ENCODE peak calls at places on chromosomes 16 and 17, in six cellular contexts. One of them, this sample, is unnamed.

GRCh38 chr17:12402963-12403622 is 262.6 kb upstream of the MYOCD start:
- DNase-seq in left ventricle myocardium inferior: no peak
- DNase-seq in spleen: no peak
- DNase-seq in GM12865: no peak
- DNase-seq in choroid plexus epithelial cell: peak
- DNase-seq in fibroblast of lung: peak
- DNase-seq in this sample: peak

GRCh38 chr17:29138184-29138955 is 41.8 kb downstream of the MYO18A start:
- DNase-seq in left ventricle myocardium inferior: no peak
- DNase-seq in spleen: no peak
- DNase-seq in GM12865: peak
- DNase-seq in choroid plexus epithelial cell: no peak
- DNase-seq in fibroblast of lung: no peak
- DNase-seq in this sample: peak

GRCh38 chr16:84423416-84423837 is 55.1 kb downstream of the ATP2C2 start:
- DNase-seq in left ventricle myocardium inferior: no peak
- DNase-seq in spleen: no peak
- DNase-seq in GM12865: peak
- DNase-seq in choroid plexus epithelial cell: peak
- DNase-seq in fibroblast of lung: peak
- DNase-seq in this sample: peak

GRCh38 chr17:57366558-57367351 is 110.4 kb downstream of the MSI2 start:
- DNase-seq in left ventricle myocardium inferior: peak
- DNase-seq in spleen: no peak
- DNase-seq in GM12865: peak
- DNase-seq in choroid plexus epithelial cell: no peak
- DNase-seq in fibroblast of lung: no peak
- DNase-seq in this sample: no peak

GRCh38 chr17:72534776-72535175 is 414.0 kb downstream of the SOX9 start:
- DNase-seq in left ventricle myocardium inferior: no peak
- DNase-seq in spleen: no peak
- DNase-seq in GM12865: no peak
- DNase-seq in choroid plexus epithelial cell: no peak
- DNase-seq in fibroblast of lung: no peak
- DNase-seq in this sample: no peak

GRCh38 chr16:57643166-57643813 is 14.9 kb downstream of the ADGRG1 start:
- DNase-seq in left ventricle myocardium inferior: no peak
- DNase-seq in spleen: no peak
- DNase-seq in GM12865: no peak
- DNase-seq in choroid plexus epithelial cell: no peak
- DNase-seq in fibroblast of lung: peak
- DNase-seq in this sample: peak

GRCh38 chr16:10966129-10966528 is 21.8 kb downstream of the CLEC16A start:
- DNase-seq in left ventricle myocardium inferior: no peak
- DNase-seq in spleen: no peak
- DNase-seq in GM12865: no peak
- DNase-seq in choroid plexus epithelial cell: no peak
- DNase-seq in fibroblast of lung: no peak
- DNase-seq in this sample: no peak

GRCh38 chr16:17483266-17483864 is 12.6 kb upstream of the XYLT1 start:
- DNase-seq in left ventricle myocardium inferior: no peak
- DNase-seq in spleen: no peak
- DNase-seq in GM12865: no peak
- DNase-seq in choroid plexus epithelial cell: no peak
- DNase-seq in fibroblast of lung: no peak
- DNase-seq in this sample: no peak

GRCh38 chr17:6413073-6413472 is 21.8 kb downstream of the AIPL1 start:
- DNase-seq in left ventricle myocardium inferior: no peak
- DNase-seq in spleen: no peak
- DNase-seq in GM12865: peak
- DNase-seq in choroid plexus epithelial cell: peak
- DNase-seq in fibroblast of lung: peak
- DNase-seq in this sample: peak

GRCh38 chr17:50052241-50052788 is 3.6 kb upstream of the ITGA3 start:
- DNase-seq in left ventricle myocardium inferior: no peak
- DNase-seq in spleen: no peak
- DNase-seq in GM12865: no peak
- DNase-seq in choroid plexus epithelial cell: no peak
- DNase-seq in fibroblast of lung: no peak
- DNase-seq in this sample: no peak

GRCh38 chr16:24748242-24748641 is 18.8 kb downstream of the TNRC6A start:
- DNase-seq in left ventricle myocardium inferior: no peak
- DNase-seq in spleen: no peak
- DNase-seq in GM12865: no peak
- DNase-seq in choroid plexus epithelial cell: peak
- DNase-seq in fibroblast of lung: peak
- DNase-seq in this sample: peak

GRCh38 chr16:47613251-47613650 is 152.1 kb downstream of the PHKB start:
- DNase-seq in left ventricle myocardium inferior: no peak
- DNase-seq in spleen: no peak
- DNase-seq in GM12865: no peak
- DNase-seq in choroid plexus epithelial cell: no peak
- DNase-seq in fibroblast of lung: peak
- DNase-seq in this sample: peak

GRCh38 chr17:80969674-80970043 is 22.0 kb upstream of the CHMP6 start:
- DNase-seq in left ventricle myocardium inferior: no peak
- DNase-seq in spleen: no peak
- DNase-seq in GM12865: no peak
- DNase-seq in choroid plexus epithelial cell: no peak
- DNase-seq in fibroblast of lung: no peak
- DNase-seq in this sample: no peak

GRCh38 chr17:8581002-8581658 is 49.4 kb downstream of the MYH10 start:
- DNase-seq in left ventricle myocardium inferior: no peak
- DNase-seq in spleen: no peak
- DNase-seq in GM12865: peak
- DNase-seq in choroid plexus epithelial cell: no peak
- DNase-seq in fibroblast of lung: no peak
- DNase-seq in this sample: no peak

GRCh38 chr16:24988593-24989338 is 26.4 kb downstream of the ARHGAP17 start:
- DNase-seq in left ventricle myocardium inferior: no peak
- DNase-seq in spleen: no peak
- DNase-seq in GM12865: no peak
- DNase-seq in choroid plexus epithelial cell: peak
- DNase-seq in fibroblast of lung: peak
- DNase-seq in this sample: peak

GRCh38 chr17:72030067-72030899 is 90.5 kb upstream of the SOX9 start:
- DNase-seq in left ventricle myocardium inferior: peak
- DNase-seq in spleen: no peak
- DNase-seq in GM12865: peak
- DNase-seq in choroid plexus epithelial cell: peak
- DNase-seq in fibroblast of lung: peak
- DNase-seq in this sample: peak

GRCh38 chr17:3935140-3935542 is 18.9 kb upstream of the P2RX1 start:
- DNase-seq in left ventricle myocardium inferior: peak
- DNase-seq in spleen: peak
- DNase-seq in GM12865: peak
- DNase-seq in choroid plexus epithelial cell: peak
- DNase-seq in fibroblast of lung: peak
- DNase-seq in this sample: peak

GRCh38 chr17:49409066-49409465 is 5.6 kb downstream of the PHB1 start:
- DNase-seq in left ventricle myocardium inferior: no peak
- DNase-seq in spleen: no peak
- DNase-seq in GM12865: no peak
- DNase-seq in choroid plexus epithelial cell: no peak
- DNase-seq in fibroblast of lung: no peak
- DNase-seq in this sample: no peak

GRCh38 chr17:9002610-9003354 is 18.5 kb upstream of the NTN1 start:
- DNase-seq in left ventricle myocardium inferior: peak
- DNase-seq in spleen: peak
- DNase-seq in GM12865: peak
- DNase-seq in choroid plexus epithelial cell: no peak
- DNase-seq in fibroblast of lung: no peak
- DNase-seq in this sample: no peak

GRCh38 chr17:40349477-40350409 is 14.8 kb downstream of the GJD3 start:
- DNase-seq in left ventricle myocardium inferior: peak
- DNase-seq in spleen: peak
- DNase-seq in GM12865: no peak
- DNase-seq in choroid plexus epithelial cell: no peak
- DNase-seq in fibroblast of lung: peak
- DNase-seq in this sample: peak

DNA sequence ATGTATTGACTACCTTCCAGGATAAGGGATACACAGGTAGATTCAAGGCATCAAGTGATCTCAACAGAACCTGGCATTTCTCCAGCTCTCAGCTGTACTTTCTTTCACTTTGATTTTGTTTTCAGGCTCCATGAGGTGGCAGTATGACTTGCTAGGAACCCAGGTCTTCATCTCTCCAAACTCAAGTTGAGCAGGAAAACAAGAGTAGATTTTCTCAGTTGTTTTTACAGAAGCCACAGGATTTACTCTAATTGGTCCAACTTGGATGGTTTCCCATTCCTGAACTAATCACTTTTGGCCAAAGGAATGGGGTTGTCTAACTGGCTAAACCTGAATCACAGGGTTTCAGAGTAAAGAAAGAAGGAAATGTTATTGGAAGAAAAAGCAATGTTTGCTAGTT is 146.6 kb downstream of the TRIM37 start:
- DNase-seq in left ventricle myocardium inferior: no peak
- DNase-seq in spleen: no peak
- DNase-seq in GM12865: peak
- DNase-seq in choroid plexus epithelial cell: peak
- DNase-seq in fibroblast of lung: peak
- DNase-seq in this sample: peak
- TF ChIP-seq CTCF in left ventricle myocardium inferior: no peak
- TF ChIP-seq CTCF in spleen: no peak
- TF ChIP-seq CTCF in GM12865: peak
- TF ChIP-seq CTCF in choroid plexus epithelial cell: peak
- TF ChIP-seq CTCF in fibroblast of lung: peak
- TF ChIP-seq CTCF in this sample: peak

DNA sequence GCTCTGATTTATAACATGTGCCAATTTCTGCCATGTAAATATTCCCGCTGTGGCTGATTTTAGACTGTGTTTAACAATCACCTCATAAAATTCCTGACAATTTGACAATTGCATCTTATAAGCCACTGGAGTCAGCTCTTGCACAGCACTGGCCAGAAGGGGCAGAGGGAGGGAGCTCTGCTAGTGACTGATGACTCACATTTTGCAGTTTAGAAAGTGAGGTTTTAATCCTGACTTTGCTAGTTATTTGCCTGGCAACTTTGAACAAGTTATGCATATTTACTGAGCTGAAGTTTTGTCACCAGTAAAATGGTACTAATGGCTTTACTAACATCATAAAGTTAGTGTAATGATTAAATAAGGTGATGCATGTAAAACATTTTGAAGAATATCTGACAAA is 452.3 kb downstream of the CNTNAP4 start:
- DNase-seq in left ventricle myocardium inferior: no peak
- DNase-seq in spleen: no peak
- DNase-seq in GM12865: no peak
- DNase-seq in choroid plexus epithelial cell: peak
- DNase-seq in fibroblast of lung: peak
- DNase-seq in this sample: peak
- H3K4me3 ChIP-seq in left ventricle myocardium inferior: no peak
- H3K4me3 ChIP-seq in spleen: no peak
- H3K4me3 ChIP-seq in GM12865: no peak
- H3K4me3 ChIP-seq in choroid plexus epithelial cell: no peak
- H3K4me3 ChIP-seq in fibroblast of lung: no peak
- H3K4me3 ChIP-seq in this sample: no peak

GRCh38 chr16:75552951-75553350 is 3.1 kb downstream of the TMEM231 start:
- DNase-seq in left ventricle myocardium inferior: no peak
- DNase-seq in spleen: no peak
- DNase-seq in GM12865: no peak
- DNase-seq in choroid plexus epithelial cell: no peak
- DNase-seq in fibroblast of lung: no peak
- DNase-seq in this sample: no peak

GRCh38 chr16:75559564-75560372 is 3.7 kb upstream of the TMEM231 start:
- DNase-seq in left ventricle myocardium inferior: no peak
- DNase-seq in spleen: no peak
- DNase-seq in GM12865: no peak
- DNase-seq in choroid plexus epithelial cell: peak
- DNase-seq in fibroblast of lung: peak
- DNase-seq in this sample: peak

GRCh38 chr16:75555213-75555706 is 792 bp downstream of the TMEM231 start:
- DNase-seq in left ventricle myocardium inferior: peak
- DNase-seq in spleen: peak
- DNase-seq in GM12865: peak
- DNase-seq in choroid plexus epithelial cell: peak
- DNase-seq in fibroblast of lung: peak
- DNase-seq in this sample: peak

GRCh38 chr16:75559002-75559401 is 3.0 kb upstream of the TMEM231 start:
- DNase-seq in left ventricle myocardium inferior: no peak
- DNase-seq in spleen: no peak
- DNase-seq in GM12865: no peak
- DNase-seq in choroid plexus epithelial cell: no peak
- DNase-seq in fibroblast of lung: no peak
- DNase-seq in this sample: no peak

DNA sequence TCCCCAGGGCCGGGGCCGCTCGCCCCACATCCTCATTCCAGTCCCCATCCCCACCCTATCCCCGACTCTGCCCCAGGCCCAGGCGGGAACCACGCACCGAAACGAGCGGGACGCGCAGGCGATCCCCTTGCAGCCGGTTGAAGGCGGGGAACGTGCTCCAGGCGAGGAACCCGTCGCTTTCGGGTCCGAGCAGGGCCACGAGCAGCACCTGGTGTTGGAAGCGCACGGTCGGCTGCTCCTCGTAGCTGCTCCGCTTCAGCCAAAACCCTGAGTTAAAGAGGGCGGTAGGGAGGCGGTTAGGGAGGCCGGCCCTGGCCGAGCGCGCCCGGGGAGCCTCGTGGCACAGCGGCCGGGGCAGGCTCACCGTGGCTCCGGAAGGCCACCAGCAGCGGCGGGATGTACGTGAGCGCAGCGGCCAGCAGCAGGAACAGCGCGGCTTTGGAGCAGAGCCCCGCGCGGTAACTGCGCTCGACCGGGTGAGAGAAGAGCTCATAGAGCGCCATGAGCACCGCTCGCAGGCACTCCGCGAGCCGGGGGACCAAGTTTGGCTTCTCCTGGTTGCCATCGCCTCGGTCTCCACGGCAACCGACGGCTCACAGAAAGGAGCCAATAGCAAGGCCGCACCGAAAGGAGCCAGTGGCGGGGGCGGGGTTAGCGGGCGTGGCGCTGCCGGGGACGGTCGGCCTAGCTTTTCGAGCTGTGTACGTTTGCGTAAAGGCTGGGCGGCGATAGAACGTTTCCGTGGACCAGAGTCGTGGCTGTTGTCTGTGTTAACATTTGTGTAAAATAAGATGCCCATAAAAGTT is at the start of gene TMEM231:
- DNase-seq in left ventricle myocardium inferior: peak
- DNase-seq in spleen: peak
- DNase-seq in GM12865: peak
- DNase-seq in choroid plexus epithelial cell: peak
- DNase-seq in fibroblast of lung: peak
- DNase-seq in this sample: peak
- TF ChIP-seq CTCF in left ventricle myocardium inferior: peak
- TF ChIP-seq CTCF in spleen: no peak
- TF ChIP-seq CTCF in GM12865: peak
- TF ChIP-seq CTCF in choroid plexus epithelial cell: no peak
- TF ChIP-seq CTCF in fibroblast of lung: no peak
- TF ChIP-seq CTCF in this sample: no peak

GRCh38 chr16:86578499-86579267 is at the start of gene FOXL1:
- DNase-seq in left ventricle myocardium inferior: peak
- DNase-seq in spleen: no peak
- DNase-seq in GM12865: no peak
- DNase-seq in choroid plexus epithelial cell: peak
- DNase-seq in fibroblast of lung: no peak
- DNase-seq in this sample: peak
- H3K4me3 ChIP-seq in left ventricle myocardium inferior: peak
- H3K4me3 ChIP-seq in spleen: peak
- H3K4me3 ChIP-seq in GM12865: no peak
- H3K4me3 ChIP-seq in choroid plexus epithelial cell: peak
- H3K4me3 ChIP-seq in fibroblast of lung: peak
- H3K4me3 ChIP-seq in this sample: peak